ENCODE peak calls at places on chromosomes 3 and 15, in four cellular contexts. I, U, L and F are unnamed samples.

GRCh38 chr3:196197524-196197923 is 13.7 kb downstream of the ZDHHC19 start:
- DNase-seq in I (no peak), L (no peak), U (no peak), F (no peak)

GRCh38 chr15:71085809-71086208 is 29.5 kb upstream of the THSD4 start:
- DNase-seq in U (no peak), L (no peak), I (no peak), F (no peak)

GRCh38 chr3:178625053-178625600 is 88.9 kb downstream of the KCNMB2 start:
- DNase-seq in L (no peak), I (no peak), U (no peak), F (no peak)

GRCh38 chr15:39177561-39177960 is 403.3 kb upstream of the THBS1 start:
- DNase-seq in I (no peak), U (no peak), L (no peak), F (no peak)

GRCh38 chr3:71564361-71564760 is 19.2 kb downstream of the FOXP1 start:
- DNase-seq in U (no peak), I (no peak), L (no peak), F (no peak)

GRCh38 chr3:13144163-13145023 is 71.2 kb upstream of the IQSEC1 start:
- DNase-seq in U (no peak), L (no peak), I (no peak), F (no peak)

GRCh38 chr3:142876417-142876816 is 12.5 kb downstream of the PCOLCE2 start:
- DNase-seq in U (no peak), I (no peak), L (no peak), F (no peak)

GRCh38 chr3:183764854-183765731 is 60.3 kb downstream of the MAP6D1 start:
- DNase-seq in I (no peak), L (peak), U (no peak), F (peak)

GRCh38 chr3:160027541-160028195 is 39.0 kb downstream of the IL12A start:
- DNase-seq in I (no peak), U (no peak), L (peak), F (peak)

GRCh38 chr3:132912416-132912753 is 125.8 kb upstream of the TMEM108 start:
- DNase-seq in L (no peak), I (no peak), U (no peak), F (no peak)

DNA sequence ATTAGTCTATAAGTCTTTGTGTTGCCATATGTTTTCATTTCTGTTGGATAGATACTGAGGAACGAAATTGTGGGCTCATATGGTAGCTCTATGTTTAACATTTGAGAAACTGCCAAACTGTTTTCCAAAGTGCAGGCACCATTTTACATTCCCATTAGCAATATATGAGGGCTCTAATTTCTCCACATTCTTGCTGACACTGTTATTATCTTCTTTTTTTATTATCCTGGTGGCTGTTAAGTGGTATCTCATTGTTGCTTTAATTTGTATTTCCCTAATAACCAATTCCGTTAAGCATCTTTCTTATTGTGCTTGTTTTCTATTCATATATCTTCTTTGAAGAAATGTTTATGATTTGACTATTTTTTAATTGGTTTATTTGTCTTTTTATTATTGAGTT is 1.9 kb upstream of the PIK3R4 start:
- DNase-seq in U (no peak), L (no peak), I (no peak), F (no peak)
- TF ChIP-seq CTCF in U (no peak), L (no peak), I (no peak), F (no peak)

DNA sequence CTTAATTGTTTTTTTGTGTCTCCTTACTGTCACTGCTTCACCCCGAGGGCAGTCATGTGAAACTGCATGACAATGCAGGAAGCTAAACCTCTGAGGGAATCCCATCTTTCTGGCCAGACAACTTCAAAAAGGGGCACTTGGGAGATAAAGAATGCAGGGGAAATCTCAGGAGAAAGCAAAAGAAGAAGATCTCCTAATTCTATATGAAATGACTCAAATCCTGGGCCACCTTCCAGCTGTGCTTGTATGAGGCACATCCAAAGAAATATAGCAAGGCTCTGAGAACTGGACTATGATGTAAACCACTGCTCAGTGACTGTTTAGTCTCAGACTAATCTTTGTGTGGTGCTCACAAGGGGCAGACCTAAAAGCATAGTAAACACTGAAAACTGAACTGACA is 22.6 kb upstream of the UMPS start:
- DNase-seq in L (peak), I (no peak), U (no peak), F (peak)
- H3K4me3 ChIP-seq in L (no peak), I (no peak), U (no peak), F (no peak)

GRCh38 chr3:56706629-56707028 is 23.6 kb upstream of the TASOR start:
- DNase-seq in L (no peak), I (no peak), U (no peak), F (no peak)

GRCh38 chr3:56702487-56703315 is 19.6 kb upstream of the TASOR start:
- DNase-seq in L (peak), I (peak), U (peak), F (peak)

GRCh38 chr3:56700136-56700535 is 17.1 kb upstream of the TASOR start:
- DNase-seq in I (no peak), U (no peak), L (no peak), F (no peak)

GRCh38 chr3:56704706-56705105 is 21.6 kb upstream of the TASOR start:
- DNase-seq in L (no peak), U (no peak), I (no peak), F (no peak)
- TF ChIP-seq CTCF in L (no peak), U (no peak), I (no peak), F (no peak)

DNA sequence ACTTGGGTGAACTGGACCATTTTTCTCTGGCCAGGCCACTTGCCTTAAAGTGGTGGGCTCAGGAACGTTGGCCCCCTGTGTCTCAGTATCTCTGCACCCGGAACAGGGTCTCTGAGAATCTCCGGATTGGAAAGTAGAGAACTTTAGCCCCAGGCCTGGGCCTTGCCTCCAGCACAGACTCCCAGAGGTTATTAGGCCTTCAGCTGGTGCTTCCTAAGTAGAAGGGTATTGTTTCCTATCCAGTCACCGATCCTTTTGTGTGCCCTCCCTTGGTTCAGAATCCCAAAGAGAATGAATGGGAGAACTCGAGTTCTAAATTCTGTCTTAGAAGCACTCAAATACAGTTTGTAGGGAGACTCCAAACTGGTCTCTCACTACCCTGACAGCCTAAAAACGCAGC is 48.2 kb upstream of the SLC4A7 start:
- DNase-seq in U (no peak), L (no peak), I (no peak), F (no peak)
- H3K4me3 ChIP-seq in U (no peak), L (no peak), I (no peak), F (no peak)

DNA sequence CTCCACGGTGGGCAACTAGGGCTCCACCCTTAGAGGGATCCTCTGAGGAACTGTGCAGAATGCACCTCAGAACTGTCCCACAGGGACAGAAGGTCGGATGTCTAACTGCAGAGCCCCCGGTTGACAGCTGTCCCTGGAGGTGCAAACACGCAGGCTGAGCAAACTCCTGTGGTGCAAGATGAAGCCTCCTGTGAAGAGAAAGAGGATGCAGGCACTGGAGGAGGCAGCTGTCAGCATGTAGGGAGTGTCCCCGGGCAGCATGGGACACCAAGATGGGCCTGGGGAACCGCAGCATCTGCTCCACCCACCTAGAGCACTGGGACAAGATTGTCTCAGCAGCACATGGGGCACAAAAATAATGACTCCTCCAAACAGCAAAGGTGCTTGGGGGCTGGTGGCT is 258.9 kb downstream of the ABHD5 start:
- DNase-seq in I (no peak), U (no peak), L (no peak), F (no peak)
- TF ChIP-seq CTCF in I (no peak), U (no peak), L (no peak), F (no peak)

GRCh38 chr3:72998489-72998888 is 1.9 kb downstream of the PPP4R2 start:
- DNase-seq in L (peak), U (no peak), I (no peak), F (no peak)
- H3K4me3 ChIP-seq in L (peak), U (peak), I (no peak), F (peak)

GRCh38 chr15:64383760-64384159 is 2.5 kb upstream of the PCLAF start:
- DNase-seq in L (no peak), I (no peak), U (no peak), F (no peak)

GRCh38 chr15:64386291-64386690 is 1.3 kb upstream of the TRIP4 start:
- DNase-seq in I (no peak), U (no peak), L (no peak), F (no peak)

DNA sequence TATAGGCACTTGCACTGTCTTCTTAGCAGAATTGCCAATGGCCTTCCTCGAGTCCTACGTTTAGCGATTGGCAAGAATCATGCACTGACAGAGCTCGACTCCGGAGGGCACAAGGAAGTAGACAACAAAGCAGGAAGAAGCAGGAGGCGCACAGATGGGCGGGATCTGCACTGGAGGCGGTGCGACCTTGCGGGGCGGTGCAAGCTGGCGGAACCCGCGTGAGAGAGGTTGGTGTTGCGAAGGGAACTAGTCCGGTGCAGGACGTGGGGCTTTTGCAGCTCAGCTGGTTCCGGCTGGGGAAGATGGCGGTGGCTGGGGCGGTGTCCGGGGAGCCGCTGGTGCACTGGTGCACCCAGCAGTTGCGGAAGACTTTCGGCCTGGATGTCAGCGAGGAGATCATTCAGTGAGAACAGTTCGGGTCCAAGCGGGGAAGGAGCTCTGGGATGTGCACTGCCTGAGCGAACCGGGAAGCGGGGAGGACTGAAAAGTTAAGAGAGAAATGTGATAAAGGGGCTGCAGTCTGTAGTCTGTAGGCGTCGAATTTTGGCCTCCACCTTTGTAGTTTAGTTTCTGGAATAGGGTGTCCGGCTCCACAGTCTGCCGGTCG is at the start of gene TRIP4:
- DNase-seq in U (peak), L (peak), I (peak), F (peak)
- TF ChIP-seq CTCF in U (no peak), L (peak), I (no peak), F (no peak)